ENCODE peak calls at places on chromosomes 4 and X, in ten cellular contexts. N is heart right ventricle, R is progenitor cell of endocrine pancreas, W is fibroblast of pulmonary artery, U is upper lobe of right lung, Q is mucosa of descending colon, I is choroid plexus epithelial cell, P is transverse colon, Z is cardiac fibroblast, A is BE2C. G is an unnamed sample.

GRCh38 chrX:53281321-53281822 is at the start of gene IQSEC2:
- DNase-seq in N (peak; percentile 87), R (no peak), W (peak; percentile 77), U (peak; percentile 91), Q (peak; percentile 88), I (peak; percentile 83), P (peak; percentile 89), Z (peak; percentile 82), A (peak; percentile 36), G (peak; percentile 48)

GRCh38 chr4:172104534-172104933 is 291.3 kb downstream of the GALNTL6 start:
- DNase-seq in N (no peak), R (no peak), W (no peak), U (no peak), Q (no peak), I (peak; percentile 14), P (no peak), Z (no peak), A (no peak), G (no peak)

GRCh38 chr4:156556326-156556725 is 415.3 kb downstream of the PDGFC start:
- DNase-seq in N (no peak), R (no peak), W (no peak), U (no peak), Q (no peak), I (no peak), P (no peak), Z (no peak), A (no peak), G (no peak)

GRCh38 chr4:83552924-83553323 is 17.0 kb downstream of the GPAT3 start:
- DNase-seq in N (no peak), R (no peak), W (peak; percentile 25), U (no peak), Q (peak; percentile 21), I (peak; percentile 72), P (no peak), Z (peak; percentile 42), A (no peak), G (no peak)

GRCh38 chr4:20447103-20447502 is 195.4 kb downstream of the SLIT2 start:
- DNase-seq in N (no peak), R (no peak), W (no peak), U (no peak), Q (no peak), I (no peak), P (no peak), Z (no peak), A (no peak), G (no peak)

GRCh38 chr4:3287271-3287971 is 5.4 kb upstream of the RGS12 start:
- DNase-seq in N (no peak), R (no peak), W (no peak), U (no peak), Q (no peak), I (no peak), P (no peak), Z (no peak), A (no peak), G (no peak)

GRCh38 chr4:61224573-61224972 is 24.4 kb downstream of the ADGRL3 start:
- DNase-seq in N (no peak), R (no peak), W (no peak), U (no peak), Q (no peak), I (no peak), P (no peak), Z (no peak), A (no peak), G (no peak)

GRCh38 chr4:156251373-156252065 is 297.9 kb upstream of the CTSO start:
- DNase-seq in N (no peak), R (no peak), W (no peak), U (no peak), Q (no peak), I (no peak), P (no peak), Z (no peak), A (no peak), G (no peak)

GRCh38 chrX:77899081-77899828 is at the start of gene COX7B:
- DNase-seq in N (peak; percentile 85), R (peak; percentile 50), W (peak; percentile 98), U (no peak), Q (peak; percentile 83), I (peak; percentile 97), P (peak; percentile 75), Z (peak; percentile 97), A (peak; percentile 70), G (peak; percentile 65)

GRCh38 chr4:152534541-152535231 is 1.2 kb downstream of the FBXW7 start:
- DNase-seq in N (peak; percentile 26), R (peak; percentile 21), W (peak; percentile 21), U (peak; percentile 83), Q (peak; percentile 53), I (peak; percentile 27), P (peak; percentile 61), Z (peak; percentile 31), A (peak; percentile 26), G (no peak)

GRCh38 chr4:5962416-5962815 is 55.8 kb downstream of the C4orf50 start:
- DNase-seq in N (no peak), R (no peak), W (no peak), U (peak; percentile 27), Q (no peak), I (no peak), P (no peak), Z (no peak), A (no peak), G (no peak)

GRCh38 chrX:20015945-20016617 is 25.2 kb upstream of the BCLAF3 start:
- DNase-seq in N (no peak), R (no peak), W (no peak), U (no peak), Q (no peak), I (no peak), P (no peak), Z (peak; percentile 1), A (no peak), G (no peak)

GRCh38 chr4:100288811-100289529 is 98.7 kb upstream of the DDIT4L start:
- DNase-seq in N (no peak), R (no peak), W (no peak), U (no peak), Q (no peak), I (peak; percentile 15), P (no peak), Z (no peak), A (no peak), G (no peak)

GRCh38 chr4:36283912-36284465 is 2.6 kb downstream of the DTHD1 start:
- DNase-seq in N (no peak), R (no peak), W (no peak), U (no peak), Q (no peak), I (no peak), P (no peak), Z (no peak), A (no peak), G (no peak)

DNA sequence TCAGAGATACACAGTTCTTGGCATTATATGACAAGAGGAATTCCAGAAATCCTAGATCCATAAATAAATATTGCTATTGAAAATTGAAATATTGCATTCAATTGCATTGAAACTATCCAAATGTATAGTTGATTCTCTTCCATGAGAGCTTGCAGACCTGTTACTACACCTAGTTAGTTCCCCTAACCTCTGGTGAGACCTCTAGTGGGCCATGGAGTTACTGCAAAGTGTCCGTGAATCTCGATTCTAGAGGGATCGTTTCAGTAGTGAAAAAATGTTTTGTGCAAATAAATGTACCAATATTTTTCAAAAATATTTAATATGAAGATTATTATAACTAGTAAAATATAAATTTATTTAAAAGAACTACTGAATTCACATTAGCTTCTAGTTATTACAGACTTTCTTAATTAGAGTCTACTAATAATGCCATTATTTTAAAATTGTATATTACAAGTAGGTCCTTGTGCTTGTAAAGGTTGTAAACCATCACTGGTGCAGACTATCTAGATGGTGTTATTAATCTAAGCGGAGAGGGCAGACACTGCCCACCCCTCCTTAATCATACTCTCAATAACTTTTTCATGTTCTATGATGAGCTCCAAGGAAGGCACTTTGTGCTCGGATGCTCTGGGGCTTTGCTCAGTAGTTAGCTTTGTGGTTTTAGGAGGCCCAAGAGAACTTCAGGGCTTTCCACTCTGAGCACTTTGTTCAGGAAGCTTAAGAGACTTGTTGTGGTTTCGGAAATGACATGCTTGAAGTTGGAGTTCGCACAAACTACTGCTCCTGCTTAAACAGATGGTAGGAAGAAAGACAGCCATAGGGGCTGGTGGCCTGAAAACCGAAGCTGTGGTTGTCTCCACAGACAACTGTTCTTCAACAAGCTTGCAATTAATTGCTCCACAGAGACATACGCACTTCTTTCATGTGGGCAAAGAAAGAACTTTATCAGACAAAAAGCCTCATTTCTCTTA is 42.8 kb downstream of the IL21 start:
- DNase-seq in N (peak; percentile 5), R (peak; percentile 26), W (peak; percentile 62), U (no peak), Q (peak; percentile 61), I (peak; percentile 69), P (peak; percentile 43), Z (peak; percentile 54), A (peak; percentile 57), G (peak; percentile 30)
- TF ChIP-seq CTCF in N (peak; percentile 64), R (peak; percentile 73), W (peak; percentile 94), U (peak; percentile 72), Q (peak; percentile 55), I (peak; percentile 88), P (peak; percentile 54), Z (peak; percentile 86), A (peak; percentile 89), G (peak; percentile 78)

GRCh38 chrX:144214651-144215050 is 330.8 kb downstream of the UBE2NL start:
- DNase-seq in N (no peak), R (no peak), W (no peak), U (no peak), Q (no peak), I (no peak), P (no peak), Z (no peak), A (no peak), G (no peak)

GRCh38 chrX:144219035-144219434 is 335.2 kb downstream of the UBE2NL start:
- DNase-seq in N (no peak), R (no peak), W (peak; percentile 0), U (peak; percentile 61), Q (no peak), I (no peak), P (no peak), Z (no peak), A (no peak), G (peak; percentile 38)
- TF ChIP-seq CTCF in N (no peak), R (peak; percentile 18), W (no peak), U (no peak), Q (no peak), I (no peak), P (no peak), Z (no peak), A (no peak), G (no peak)

GRCh38 chrX:29110041-29110440 is 522.8 kb downstream of the IL1RAPL1 start:
- DNase-seq in N (no peak), R (no peak), W (no peak), U (no peak), Q (no peak), I (no peak), P (no peak), Z (no peak), A (no peak), G (no peak)
- TF ChIP-seq CTCF in N (no peak), R (no peak), W (no peak), U (no peak), Q (no peak), I (no peak), P (no peak), Z (no peak), A (no peak), G (no peak)

GRCh38 chr4:177321647-177322046 is 12.0 kb downstream of the NEIL3 start:
- DNase-seq in N (no peak), R (no peak), W (no peak), U (no peak), Q (no peak), I (no peak), P (no peak), Z (no peak), A (no peak), G (no peak)
- TF ChIP-seq CTCF in N (no peak), R (no peak), W (no peak), U (no peak), Q (no peak), I (no peak), P (no peak), Z (no peak), A (no peak), G (no peak)

G was measured in PC-9.